ENCODE peak calls at places on chromosomes 16 and 17, in six cellular contexts. D, B, K, E, R and N are unnamed samples.

GRCh38 chr17:10116267-10116666 is 82.1 kb downstream of the GAS7 start:
- DNase-seq in K (no peak), R (no peak), E (no peak), D (no peak), B (no peak), N (no peak)

GRCh38 chr17:27457731-27458523 is 1.7 kb downstream of the KSR1 start:
- DNase-seq in K (peak), E (no peak), B (no peak), D (no peak), R (peak), N (peak)

GRCh38 chr17:64133546-64134215 is 3.7 kb upstream of the ERN1 start:
- DNase-seq in K (peak), R (peak), D (no peak), B (peak), E (peak), N (peak)

GRCh38 chr16:86347090-86347489 is 163.2 kb upstream of the FOXF1 start:
- DNase-seq in D (no peak), E (no peak), K (no peak), B (no peak), R (no peak), N (no peak)

GRCh38 chr17:8488931-8489330 is 53.2 kb downstream of the NDEL1 start:
- DNase-seq in B (peak), E (peak), D (peak), K (peak), R (peak), N (peak)

GRCh38 chr16:15054357-15055140 is 1.3 kb downstream of the NTAN1 start:
- DNase-seq in B (no peak), D (no peak), R (no peak), E (peak), K (no peak), N (no peak)

GRCh38 chr16:55473584-55473983 is 5.4 kb upstream of the MMP2 start:
- DNase-seq in K (no peak), R (no peak), B (no peak), D (no peak), E (no peak), N (no peak)

GRCh38 chr17:77320501-77321256 is 179.9 kb downstream of the SEC14L1 start:
- DNase-seq in E (peak), K (no peak), D (no peak), R (peak), B (peak), N (peak)

GRCh38 chr16:75351183-75351582 is 82.1 kb downstream of the CFDP1 start:
- DNase-seq in B (no peak), E (peak), R (peak), K (peak), D (no peak), N (peak)

GRCh38 chr16:69830534-69831211 is 68.5 kb downstream of the WWP2 start:
- DNase-seq in B (no peak), D (no peak), R (no peak), K (no peak), E (no peak), N (no peak)

GRCh38 chr17:49437696-49438438 is 23.2 kb upstream of the PHB1 start:
- DNase-seq in K (no peak), B (no peak), E (no peak), R (no peak), D (no peak), N (no peak)

GRCh38 chr16:83433201-83433600 is 374.6 kb upstream of the HSBP1 start:
- DNase-seq in E (no peak), B (no peak), D (no peak), R (no peak), K (peak), N (no peak)

GRCh38 chr16:64712027-64712426 is 409.8 kb downstream of the CDH11 start:
- DNase-seq in R (no peak), B (no peak), K (peak), D (no peak), E (no peak), N (no peak)

GRCh38 chr17:69669441-69670178 is 255.1 kb downstream of the MAP2K6 start:
- DNase-seq in E (no peak), B (no peak), K (peak), D (peak), R (no peak), N (peak)

GRCh38 chr16:55225972-55226542 is 97.9 kb upstream of the IRX6 start:
- DNase-seq in R (no peak), E (no peak), B (no peak), D (no peak), K (no peak), N (no peak)

GRCh38 chr17:39927928-39928867 is 666 bp downstream of the LRRC3C start:
- DNase-seq in R (no peak), K (no peak), E (no peak), B (peak), D (no peak), N (no peak)

GRCh38 chr16:5428932-5429331 is 331.3 kb upstream of the EEF2KMT start:
- DNase-seq in E (no peak), D (no peak), K (no peak), B (no peak), R (no peak), N (no peak)

GRCh38 chr17:61294777-61295176 is 104.9 kb upstream of the TBX2 start:
- DNase-seq in K (peak), R (peak), B (no peak), D (no peak), E (peak), N (peak)

GRCh38 chr17:82614095-82614631 is 34.1 kb downstream of the WDR45B start:
- DNase-seq in E (no peak), D (no peak), K (no peak), B (no peak), R (no peak), N (no peak)

GRCh38 chr17:43482103-43483012 is 1.4 kb upstream of the DHX8 start:
- DNase-seq in R (no peak), E (no peak), B (no peak), D (no peak), K (no peak), N (no peak)

GRCh38 chr17:68613739-68614298 is 12.7 kb upstream of the FAM20A start:
- DNase-seq in E (peak), K (peak), B (peak), D (no peak), R (peak), N (peak)

GRCh38 chr16:15502041-15502725 is 67.8 kb downstream of the BMERB1 start:
- DNase-seq in B (no peak), D (peak), R (peak), K (peak), E (peak), N (peak)

GRCh38 chr16:26058326-26058725 is 366.6 kb downstream of the HS3ST4 start:
- DNase-seq in B (no peak), R (no peak), D (no peak), K (no peak), E (no peak), N (no peak)

GRCh38 chr17:81823800-81824550 is 9.1 kb downstream of the MCRIP1 start:
- DNase-seq in E (no peak), B (no peak), D (no peak), R (no peak), K (no peak), N (no peak)

GRCh38 chr16:23469814-23470213 is 16.8 kb upstream of the COG7 start:
- DNase-seq in K (peak), B (peak), D (no peak), R (peak), E (peak), N (peak)

GRCh38 chr17:76354747-76355310 is 1.1 kb upstream of the PRPSAP1 start:
- DNase-seq in B (no peak), D (no peak), R (no peak), K (no peak), E (no peak), N (no peak)

GRCh38 chr16:68400083-68400923 is 48.0 kb downstream of the SMPD3 start:
- DNase-seq in B (no peak), E (no peak), D (no peak), R (no peak), K (no peak), N (no peak)

GRCh38 chr17:62644487-62645173 is 17.2 kb downstream of the MRC2 start:
- DNase-seq in R (no peak), D (no peak), B (no peak), E (no peak), K (no peak), N (no peak)

DNA sequence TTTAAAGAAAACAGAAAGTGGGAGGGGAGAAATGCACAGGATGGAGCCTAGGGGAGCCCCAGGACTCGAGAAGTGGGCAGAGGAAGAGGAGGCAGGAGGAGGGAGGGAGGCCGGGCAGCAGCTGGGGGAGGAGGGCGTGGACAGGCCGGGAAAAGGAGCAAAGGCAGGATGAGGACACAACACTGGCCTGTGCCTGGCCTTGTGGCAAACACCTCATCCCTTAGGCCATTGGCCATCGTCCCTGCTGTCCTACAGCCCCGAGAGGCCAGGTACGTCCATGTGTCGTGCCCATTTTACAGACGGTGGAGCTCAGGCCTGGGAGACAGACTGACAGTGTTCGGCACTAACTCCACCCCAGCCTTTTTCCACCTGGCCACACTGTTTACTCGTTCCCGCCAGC is 15.9 kb downstream of the JPH3 start:
- DNase-seq in R (no peak), B (no peak), E (no peak), D (no peak), K (no peak), N (no peak)
- TF ChIP-seq CTCF in R (no peak), B (no peak), E (no peak), D (no peak), K (no peak), N (no peak)

GRCh38 chr16:9949396-9949795 is 232.8 kb downstream of the GRIN2A start:
- DNase-seq in R (no peak), E (no peak), D (no peak), B (no peak), K (no peak), N (no peak)
- H3K4me3 ChIP-seq in R (no peak), E (no peak), D (no peak), B (no peak), K (no peak), N (no peak)

GRCh38 chr17:73196500-73196899 is 3.6 kb downstream of the COG1 start:
- DNase-seq in D (no peak), R (peak), K (peak), B (peak), E (no peak), N (peak)
- TF ChIP-seq CTCF in D (peak), R (peak), K (peak), B (peak), E (peak), N (peak)

GRCh38 chr17:17661834-17662233 is 19.4 kb upstream of the RAI1 start:
- DNase-seq in K (no peak), B (no peak), D (no peak), R (no peak), E (no peak), N (no peak)

GRCh38 chr17:17661134-17661533 is 20.1 kb upstream of the RAI1 start:
- DNase-seq in R (no peak), E (no peak), K (no peak), B (no peak), D (no peak), N (no peak)

GRCh38 chr17:17665255-17665654 is 16.0 kb upstream of the RAI1 start:
- DNase-seq in B (no peak), D (no peak), E (no peak), K (no peak), R (no peak), N (no peak)

GRCh38 chr17:17664073-17664470 is 17.2 kb upstream of the RAI1 start:
- DNase-seq in B (no peak), E (no peak), K (no peak), D (no peak), R (no peak), N (no peak)

DNA sequence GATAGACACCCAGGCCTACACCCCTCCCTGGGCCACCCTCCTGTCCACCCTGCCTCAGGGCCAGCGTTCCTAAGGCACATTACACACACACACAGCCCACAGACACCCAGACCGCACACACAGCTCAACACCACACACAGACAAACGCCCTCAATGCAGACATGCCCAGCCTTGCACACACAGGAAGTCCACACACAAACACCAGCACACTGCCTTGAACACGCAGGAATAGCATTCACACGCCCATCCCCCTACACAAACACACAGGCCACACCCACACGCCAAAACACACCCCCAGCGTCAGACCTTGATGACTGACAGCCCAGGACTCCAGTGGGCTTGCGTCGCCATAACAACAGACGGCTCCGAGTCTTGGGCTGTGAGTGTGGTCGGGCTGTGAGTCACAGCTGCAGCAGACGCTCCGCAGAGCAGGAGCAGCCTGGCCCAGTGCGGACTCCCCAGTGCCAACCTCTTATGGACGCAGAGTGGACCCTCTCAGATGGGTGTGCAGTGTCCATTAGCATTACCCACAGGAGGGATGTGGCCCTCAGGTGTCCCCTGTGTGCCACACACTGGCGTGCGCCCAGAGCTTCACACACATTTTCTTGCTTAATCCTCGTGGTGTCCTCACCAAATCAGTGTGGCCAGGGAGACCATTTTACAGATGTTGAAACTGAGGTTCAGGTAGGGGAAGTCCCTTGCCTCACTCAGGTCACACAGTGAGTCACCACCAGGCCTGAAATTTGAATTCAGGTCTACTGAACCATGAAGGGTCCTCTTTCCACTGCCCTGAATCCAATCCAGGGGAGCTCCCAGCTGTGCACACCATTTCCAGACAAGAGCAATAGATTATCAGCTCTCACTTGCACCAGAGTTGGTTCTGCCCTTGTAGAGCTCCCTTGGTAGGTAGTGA is 17.8 kb upstream of the RAI1 start:
- DNase-seq in K (peak), E (peak), R (peak), D (peak), B (peak), N (peak)
- H3K4me3 ChIP-seq in K (no peak), E (no peak), R (no peak), D (no peak), B (no peak), N (no peak)

GRCh38 chr17:41322264-41322902 is 6.9 kb upstream of the KRTAP17-1 start:
- DNase-seq in K (peak), E (peak), B (no peak), D (peak), R (peak), N (peak)
- TF ChIP-seq CTCF in K (peak), E (peak), B (peak), D (peak), R (peak), N (peak)

DNA sequence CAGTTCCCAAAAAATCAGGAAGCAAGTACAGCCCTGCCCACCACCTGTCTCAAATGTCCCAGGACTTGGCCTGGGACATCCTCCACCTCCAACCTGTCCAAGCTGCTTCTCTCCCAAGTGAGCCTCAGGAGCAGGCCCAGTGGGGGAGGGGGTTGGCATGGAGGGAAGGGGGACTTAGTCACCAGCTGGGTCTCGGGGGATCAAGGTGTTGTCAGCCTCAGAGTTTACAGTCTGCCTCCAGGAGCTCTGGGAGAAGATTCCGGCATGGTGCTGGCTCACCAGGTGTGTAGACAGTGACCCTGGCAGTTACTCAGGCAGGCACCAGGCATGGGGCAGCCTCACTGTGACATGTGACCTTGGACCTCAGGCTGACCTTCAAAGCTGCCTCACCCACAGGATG is 19.7 kb downstream of the ZNF423 start:
- DNase-seq in B (no peak), E (no peak), D (no peak), K (no peak), R (no peak), N (no peak)
- H3K4me3 ChIP-seq in B (no peak), E (no peak), D (no peak), K (no peak), R (no peak), N (no peak)

GRCh38 chr16:17414421-17414820 is 56.3 kb downstream of the XYLT1 start:
- DNase-seq in D (no peak), B (no peak), E (no peak), R (no peak), K (no peak), N (no peak)

GRCh38 chr16:17419266-17419665 is 51.5 kb downstream of the XYLT1 start:
- DNase-seq in R (no peak), K (no peak), E (no peak), B (no peak), D (no peak), N (no peak)

GRCh38 chr16:17417740-17418139 is 53.0 kb downstream of the XYLT1 start:
- DNase-seq in D (no peak), B (no peak), R (no peak), E (peak), K (no peak), N (no peak)

GRCh38 chr16:17414916-17415315 is 55.8 kb downstream of the XYLT1 start:
- DNase-seq in B (no peak), K (no peak), R (no peak), D (no peak), E (no peak), N (no peak)

GRCh38 chr16:17416461-17417221 is 54.1 kb downstream of the XYLT1 start:
- DNase-seq in B (peak), R (peak), E (peak), K (peak), D (no peak), N (peak)
- TF ChIP-seq CTCF in B (peak), R (no peak), E (no peak), K (peak), D (peak), N (no peak)